ENCODE peak calls at places on chromosomes 6 and 20, in seven cellular contexts. Z is progenitor cell of endocrine pancreas, M is stomach, P is cardiac fibroblast, R is GM20000, A is mucosa of descending colon, E is colonic mucosa. J is an unnamed sample.

GRCh38 chr20:63782051-63782471 is 42.5 kb downstream of the SLC2A4RG start:
- DNase-seq in Z (no peak), M (no peak), P (no peak), R (no peak), A (peak), E (no peak), J (no peak)

GRCh38 chr6:36430351-36430750 is 12.3 kb downstream of the PXT1 start:
- DNase-seq in Z (no peak), M (no peak), P (peak), R (no peak), A (no peak), E (no peak), J (no peak)

GRCh38 chr6:17470953-17471335 is 77.5 kb downstream of the CAP2 start:
- DNase-seq in Z (no peak), M (no peak), P (peak), R (no peak), A (no peak), E (no peak), J (no peak)

GRCh38 chr6:125480571-125480970 is 178.8 kb upstream of the HDDC2 start:
- DNase-seq in Z (no peak), M (no peak), P (peak), R (no peak), A (no peak), E (no peak), J (no peak)

GRCh38 chr6:157688960-157689599 is 134.0 kb upstream of the SNX9 start:
- DNase-seq in Z (no peak), M (peak), P (peak), R (no peak), A (peak), E (peak), J (no peak)

GRCh38 chr6:5181494-5182287 is 79.1 kb downstream of the LYRM4 start:
- DNase-seq in Z (no peak), M (no peak), P (peak), R (no peak), A (no peak), E (no peak), J (no peak)

GRCh38 chr20:45138451-45139300 is 14.4 kb upstream of the WFDC12 start:
- DNase-seq in Z (peak), M (peak), P (peak), R (peak), A (peak), E (peak), J (no peak)

GRCh38 chr6:125574604-125575003 is 174.8 kb upstream of the HEY2 start:
- DNase-seq in Z (no peak), M (no peak), P (no peak), R (no peak), A (no peak), E (no peak), J (no peak)

GRCh38 chr6:21971540-21971939 is 325.3 kb downstream of the PRL start:
- DNase-seq in Z (no peak), M (no peak), P (no peak), R (no peak), A (no peak), E (no peak), J (no peak)

DNA sequence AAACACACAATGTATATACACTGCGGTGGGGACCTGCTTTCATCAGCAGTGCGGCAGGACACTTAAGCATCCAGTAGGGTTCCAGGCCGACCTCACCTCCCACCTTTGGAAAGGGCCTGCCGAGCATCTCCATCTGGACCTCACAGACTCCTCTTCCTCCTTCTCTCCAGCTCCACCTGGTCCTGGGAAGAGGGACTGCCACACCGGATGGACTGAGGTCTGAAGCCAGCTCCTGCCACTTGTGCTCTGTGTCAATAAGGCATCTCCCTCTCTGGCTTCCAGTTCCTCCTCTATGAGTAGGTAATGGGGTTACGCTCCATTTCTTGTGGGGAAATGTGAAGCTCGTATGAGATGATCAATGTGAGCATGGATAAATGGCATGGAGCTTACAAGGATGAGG is 19.1 kb upstream of the NNAT start:
- DNase-seq in Z (no peak), M (no peak), P (no peak), R (no peak), A (no peak), E (no peak), J (no peak)
- TF ChIP-seq CTCF in Z (no peak), M (no peak), P (no peak), R (no peak), A (no peak), E (no peak), J (no peak)

GRCh38 chr20:18258126-18258860 is 30.0 kb upstream of the ZNF133 start:
- DNase-seq in Z (no peak), M (no peak), P (no peak), R (no peak), A (no peak), E (no peak), J (no peak)

GRCh38 chr20:18256440-18257090 is 31.8 kb upstream of the ZNF133 start:
- DNase-seq in Z (no peak), M (no peak), P (no peak), R (no peak), A (no peak), E (no peak), J (no peak)

GRCh38 chr20:18263723-18264122 is 24.6 kb upstream of the ZNF133 start:
- DNase-seq in Z (no peak), M (peak), P (peak), R (no peak), A (peak), E (peak), J (no peak)

GRCh38 chr20:18255526-18255925 is 32.8 kb upstream of the ZNF133 start:
- DNase-seq in Z (no peak), M (no peak), P (no peak), R (no peak), A (no peak), E (no peak), J (no peak)

DNA sequence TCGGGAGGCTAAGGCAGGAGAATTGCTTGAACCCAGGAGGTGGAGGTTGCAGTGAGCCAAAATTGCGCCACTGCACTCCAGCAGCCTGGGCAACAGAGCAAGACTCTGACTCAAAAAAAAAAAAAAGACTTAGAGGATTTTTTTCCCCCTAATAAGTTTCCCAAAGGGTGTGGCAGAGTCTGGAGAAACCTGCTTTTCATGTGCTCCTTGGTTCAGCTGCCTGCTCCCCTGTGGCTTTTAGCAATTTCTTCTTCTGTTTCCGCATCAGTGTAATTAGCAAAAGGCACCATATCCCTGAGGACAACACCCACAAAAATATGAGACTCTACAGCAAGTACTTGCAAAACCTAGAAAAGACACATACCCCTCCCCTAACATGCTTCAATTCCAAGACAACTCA is 28.6 kb upstream of the ZNF133 start:
- DNase-seq in Z (no peak), M (no peak), P (no peak), R (no peak), A (no peak), E (no peak), J (no peak)
- TF ChIP-seq CTCF in Z (no peak), M (no peak), P (no peak), R (no peak), A (no peak), E (no peak), J (no peak)

GRCh38 chr20:36504295-36504694 is 37.0 kb upstream of the MYL9 start:
- DNase-seq in Z (no peak), M (no peak), P (no peak), R (no peak), A (no peak), E (no peak), J (no peak)
- TF ChIP-seq CTCF in Z (no peak), M (no peak), P (no peak), R (no peak), A (no peak), E (no peak), J (no peak)

DNA sequence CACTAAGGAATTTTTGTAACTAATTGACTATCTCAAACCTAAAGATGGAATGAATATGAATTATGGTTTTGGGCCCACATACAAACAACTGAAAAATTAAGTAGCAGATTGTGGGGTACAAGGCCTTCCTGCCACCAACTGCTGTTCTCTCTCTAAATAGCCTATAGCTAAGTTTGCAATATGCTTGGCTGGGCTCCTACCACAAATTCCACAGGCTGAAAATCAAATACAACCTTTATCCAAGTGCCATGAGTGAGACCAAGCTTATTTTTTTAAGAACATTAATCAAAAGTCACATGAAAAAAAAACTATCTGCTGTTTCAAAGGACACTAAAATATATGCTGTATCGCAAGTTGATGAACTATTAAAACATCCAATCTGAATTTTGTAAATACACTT is 52.1 kb downstream of the TENT5A start:
- DNase-seq in Z (no peak), M (no peak), P (no peak), R (no peak), A (no peak), E (no peak), J (no peak)
- TF ChIP-seq CTCF in Z (no peak), M (no peak), P (no peak), R (no peak), A (no peak), E (no peak), J (no peak)

DNA sequence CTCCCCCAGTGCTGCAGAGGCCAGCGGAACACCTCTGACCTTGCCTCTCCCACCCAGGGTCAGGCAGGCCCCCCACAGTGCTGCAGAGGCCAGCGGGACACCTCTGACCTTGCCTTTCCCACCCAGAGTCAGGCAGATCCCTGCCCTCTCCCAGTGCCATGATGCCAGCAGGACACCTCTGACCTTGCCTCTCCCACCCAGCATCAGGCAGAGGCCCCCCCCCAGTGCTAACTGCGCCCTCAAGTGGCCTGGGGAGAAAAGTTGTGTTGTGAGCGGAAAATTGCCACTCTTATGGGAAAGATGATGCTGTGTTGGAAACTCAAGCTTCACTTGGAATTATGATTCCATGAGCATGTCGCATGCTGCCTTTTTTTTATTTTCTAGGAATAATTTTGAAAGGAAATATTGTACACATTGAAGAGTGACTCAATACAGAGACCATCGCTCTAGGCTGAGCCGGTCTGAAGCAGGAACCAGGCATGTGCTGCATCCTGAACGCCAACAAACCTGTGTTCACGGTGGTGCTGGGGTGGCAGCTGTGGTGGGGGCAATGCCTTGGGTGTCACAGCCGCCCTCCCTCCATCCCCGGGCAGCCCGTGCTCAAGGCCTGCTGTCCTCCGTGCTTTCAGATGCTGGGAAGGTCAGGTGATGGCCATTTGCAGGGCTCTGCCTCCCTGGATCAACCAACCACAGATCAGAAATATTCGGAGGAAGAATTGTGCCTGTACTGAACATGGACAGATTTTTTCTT is 98.6 kb downstream of the CDH4 start:
- DNase-seq in Z (no peak), M (no peak), P (no peak), R (no peak), A (no peak), E (no peak), J (no peak)
- TF ChIP-seq CTCF in Z (peak), M (no peak), P (no peak), R (no peak), A (no peak), E (no peak), J (no peak)

GRCh38 chr6:14399635-14400034 is 282.1 kb downstream of the CD83 start:
- DNase-seq in Z (no peak), M (no peak), P (no peak), R (no peak), A (no peak), E (no peak), J (no peak)

GRCh38 chr6:14396392-14396791 is 278.8 kb downstream of the CD83 start:
- DNase-seq in Z (no peak), M (no peak), P (no peak), R (no peak), A (no peak), E (no peak), J (no peak)

GRCh38 chr6:14397518-14397901 is 279.9 kb downstream of the CD83 start:
- DNase-seq in Z (no peak), M (no peak), P (no peak), R (no peak), A (no peak), E (no peak), J (no peak)

GRCh38 chr6:14398953-14399352 is 281.4 kb downstream of the CD83 start:
- DNase-seq in Z (no peak), M (no peak), P (no peak), R (no peak), A (no peak), E (no peak), J (no peak)

GRCh38 chr6:14396826-14397517 is 279.4 kb downstream of the CD83 start:
- DNase-seq in Z (no peak), M (peak), P (peak), R (peak), A (no peak), E (no peak), J (no peak)
- TF ChIP-seq CTCF in Z (peak), M (no peak), P (peak), R (peak), A (no peak), E (no peak), J (no peak)

GRCh38 chr20:23032679-23033078 is 2.4 kb upstream of the SSTR4 start:
- DNase-seq in Z (no peak), M (no peak), P (no peak), R (no peak), A (no peak), E (no peak), J (no peak)
- TF ChIP-seq CTCF in Z (no peak), M (no peak), P (no peak), R (no peak), A (no peak), E (no peak), J (no peak)

GRCh38 chr6:106082735-106083398 is 3.3 kb upstream of the PRDM1 start:
- DNase-seq in Z (no peak), M (no peak), P (no peak), R (no peak), A (no peak), E (no peak), J (no peak)

GRCh38 chr6:106083618-106084017 is 2.5 kb upstream of the PRDM1 start:
- DNase-seq in Z (no peak), M (no peak), P (no peak), R (peak), A (no peak), E (no peak), J (no peak)

GRCh38 chr6:106085687-106085983 is 501 bp upstream of the PRDM1 start:
- DNase-seq in Z (no peak), M (no peak), P (no peak), R (no peak), A (no peak), E (no peak), J (no peak)

GRCh38 chr6:106084973-106085686 is 1.0 kb upstream of the PRDM1 start:
- DNase-seq in Z (no peak), M (no peak), P (no peak), R (no peak), A (no peak), E (no peak), J (no peak)

GRCh38 chr6:106084106-106084963 is 1.8 kb upstream of the PRDM1 start:
- DNase-seq in Z (peak), M (no peak), P (peak), R (peak), A (no peak), E (peak), J (no peak)
- TF ChIP-seq CTCF in Z (peak), M (no peak), P (peak), R (peak), A (no peak), E (peak), J (no peak)

DNA sequence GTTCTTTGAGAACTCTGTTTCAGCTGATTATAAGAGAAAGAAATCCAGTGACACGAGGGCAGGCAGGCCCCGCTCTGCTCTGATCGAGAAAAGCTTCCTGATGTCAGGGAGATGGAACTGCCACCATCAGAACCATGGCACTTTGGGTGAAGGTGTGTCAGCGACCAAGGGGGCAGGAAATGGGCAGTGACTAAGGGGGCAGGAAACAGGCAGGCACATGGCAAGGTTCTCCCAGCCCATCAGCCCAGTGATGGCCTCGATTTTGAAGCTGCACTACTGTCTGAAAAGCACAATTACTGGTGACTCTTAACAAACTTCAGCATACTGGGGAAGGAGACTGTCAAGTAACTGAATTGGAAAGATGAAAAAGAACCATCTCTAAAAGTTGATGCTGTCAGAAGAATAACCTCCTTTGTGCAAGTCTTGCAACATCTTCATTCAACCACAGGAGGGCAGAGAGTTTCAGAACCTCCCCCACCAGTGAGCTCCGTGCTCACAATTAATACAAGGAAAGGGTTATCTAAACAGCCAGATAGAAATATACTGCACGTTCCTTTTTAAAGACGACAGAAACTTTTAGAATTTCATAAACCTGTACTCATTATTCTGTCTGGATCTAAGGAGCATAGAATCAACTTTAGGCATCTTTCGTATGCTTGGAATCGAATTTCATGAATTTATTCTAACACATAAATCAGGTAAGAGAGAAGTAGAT is 39.1 kb downstream of the TMX4 start:
- DNase-seq in Z (no peak), M (no peak), P (peak), R (peak), A (no peak), E (no peak), J (no peak)
- TF ChIP-seq CTCF in Z (peak), M (peak), P (peak), R (peak), A (no peak), E (no peak), J (peak)